ENCODE peak calls at places on chromosome 22, in nine cellular contexts. Z, M, T, N, O, S, V, P and R are unnamed samples.

GRCh38 chr22:29727248-29727551 is 7.4 kb downstream of the CABP7 start:
- DNase-seq in Z (no peak), M (peak; percentile 39), T (peak; percentile 37), N (no peak), O (no peak), S (no peak), V (peak; percentile 51), P (peak; percentile 84), R (peak; percentile 71)

GRCh38 chr22:17243524-17243923 is 24.3 kb upstream of the ADA2 start:
- DNase-seq in Z (no peak), M (no peak), T (no peak), N (no peak), O (no peak), S (no peak), V (no peak), P (no peak), R (peak; percentile 72)

GRCh38 chr22:23075050-23075449 is 4.7 kb downstream of the GNAZ start:
- DNase-seq in Z (no peak), M (no peak), T (no peak), N (no peak), O (no peak), S (no peak), V (no peak), P (no peak), R (peak; percentile 55)

GRCh38 chr22:31093090-31093850 is 12.2 kb downstream of the SMTN start:
- DNase-seq in Z (no peak), M (no peak), T (peak; percentile 76), N (no peak), O (no peak), S (no peak), V (no peak), P (no peak), R (no peak)

GRCh38 chr22:23712256-23712655 is 21.4 kb downstream of the RGL4 start:
- DNase-seq in Z (no peak), M (no peak), T (no peak), N (no peak), O (no peak), S (no peak), V (no peak), P (no peak), R (no peak)

GRCh38 chr22:37487129-37487528 is 945 bp upstream of the MFNG start:
- DNase-seq in Z (no peak), M (no peak), T (no peak), N (no peak), O (no peak), S (no peak), V (no peak), P (no peak), R (no peak)

GRCh38 chr22:45886502-45886901 is 90.5 kb downstream of the WNT7B start:
- DNase-seq in Z (no peak), M (no peak), T (no peak), N (no peak), O (no peak), S (no peak), V (no peak), P (no peak), R (peak; percentile 34)

GRCh38 chr22:24424001-24424900 is 3.1 kb upstream of the ADORA2A start:
- DNase-seq in Z (peak; percentile 38), M (no peak), T (no peak), N (peak; percentile 27), O (no peak), S (peak; percentile 21), V (no peak), P (peak; percentile 67), R (no peak)

GRCh38 chr22:35477911-35478582 is 62.6 kb upstream of the RASD2 start:
- DNase-seq in Z (no peak), M (peak; percentile 95), T (no peak), N (no peak), O (peak; percentile 92), S (no peak), V (no peak), P (no peak), R (no peak)

GRCh38 chr22:39600491-39601179 is 30.1 kb downstream of the CACNA1I start:
- DNase-seq in Z (no peak), M (no peak), T (no peak), N (no peak), O (no peak), S (no peak), V (no peak), P (no peak), R (no peak)

GRCh38 chr22:37060801-37061610 is 9.5 kb downstream of the KCTD17 start:
- DNase-seq in Z (no peak), M (no peak), T (no peak), N (no peak), O (no peak), S (peak; percentile 50), V (no peak), P (no peak), R (no peak)

GRCh38 chr22:37502342-37503182 is 16.4 kb upstream of the MFNG start:
- DNase-seq in Z (no peak), M (no peak), T (peak; percentile 38), N (no peak), O (no peak), S (no peak), V (no peak), P (no peak), R (peak; percentile 87)

GRCh38 chr22:37037669-37038068 is 13.9 kb upstream of the KCTD17 start:
- DNase-seq in Z (no peak), M (no peak), T (no peak), N (no peak), O (peak; percentile 64), S (no peak), V (no peak), P (no peak), R (no peak)

GRCh38 chr22:39808087-39808486 is 85.5 kb downstream of the ENTHD1 start:
- DNase-seq in Z (no peak), M (peak; percentile 50), T (no peak), N (no peak), O (no peak), S (no peak), V (peak; percentile 30), P (peak; percentile 58), R (no peak)

GRCh38 chr22:48499456-48500425 is 1327.9 kb downstream of the BRD1 start:
- DNase-seq in Z (no peak), M (no peak), T (no peak), N (no peak), O (no peak), S (no peak), V (no peak), P (no peak), R (no peak)

GRCh38 chr22:38177926-38178604 is 3.6 kb downstream of the PLA2G6 start:
- DNase-seq in Z (no peak), M (peak; percentile 95), T (no peak), N (no peak), O (peak; percentile 85), S (no peak), V (no peak), P (peak; percentile 67), R (no peak)

GRCh38 chr22:45999379-45999971 is 22.5 kb upstream of the WNT7B start:
- DNase-seq in Z (no peak), M (no peak), T (no peak), N (no peak), O (peak; percentile 44), S (no peak), V (no peak), P (no peak), R (peak; percentile 54)

GRCh38 chr22:44648821-44649566 is 53.0 kb upstream of the PRR5 start:
- DNase-seq in Z (no peak), M (peak; percentile 99), T (no peak), N (no peak), O (no peak), S (no peak), V (no peak), P (no peak), R (peak; percentile 46)

GRCh38 chr22:48895341-48895740 is 932.3 kb downstream of the BRD1 start:
- DNase-seq in Z (no peak), M (no peak), T (no peak), N (no peak), O (no peak), S (no peak), V (no peak), P (no peak), R (peak; percentile 37)

GRCh38 chr22:38298312-38299000 is 18.8 kb downstream of the CSNK1E start:
- DNase-seq in Z (no peak), M (peak; percentile 39), T (no peak), N (no peak), O (no peak), S (peak; percentile 17), V (no peak), P (peak; percentile 34), R (no peak)

GRCh38 chr22:50627452-50627913 is 469 bp downstream of the ARSA start:
- DNase-seq in Z (no peak), M (peak; percentile 29), T (peak; percentile 40), N (no peak), O (no peak), S (no peak), V (peak; percentile 41), P (peak; percentile 71), R (no peak)

GRCh38 chr22:43776081-43776670 is 35.9 kb downstream of the EFCAB6 start:
- DNase-seq in Z (no peak), M (no peak), T (no peak), N (no peak), O (no peak), S (no peak), V (no peak), P (no peak), R (no peak)

GRCh38 chr22:42344391-42344861 is 74.0 kb upstream of the TCF20 start:
- DNase-seq in Z (no peak), M (peak; percentile 37), T (no peak), N (no peak), O (no peak), S (no peak), V (no peak), P (peak; percentile 70), R (no peak)

GRCh38 chr22:48968201-48968959 is 859.3 kb downstream of the BRD1 start:
- DNase-seq in Z (no peak), M (no peak), T (peak; percentile 7), N (no peak), O (peak; percentile 56), S (no peak), V (no peak), P (peak; percentile 50), R (peak; percentile 56)

GRCh38 chr22:32830473-32830872 is 29.0 kb downstream of the TIMP3 start:
- DNase-seq in Z (no peak), M (no peak), T (peak; percentile 45), N (no peak), O (no peak), S (no peak), V (peak; percentile 16), P (peak; percentile 62), R (no peak)

GRCh38 chr22:40803292-40803691 is 15.9 kb downstream of the SLC25A17 start:
- DNase-seq in Z (no peak), M (no peak), T (no peak), N (no peak), O (no peak), S (no peak), V (no peak), P (no peak), R (no peak)

GRCh38 chr22:38732251-38732815 is 23.5 kb downstream of the SUN2 start:
- DNase-seq in Z (no peak), M (no peak), T (no peak), N (no peak), O (no peak), S (no peak), V (no peak), P (no peak), R (peak; percentile 59)

GRCh38 chr22:45542001-45542520 is 39.4 kb downstream of the FBLN1 start:
- DNase-seq in Z (no peak), M (no peak), T (no peak), N (no peak), O (no peak), S (no peak), V (no peak), P (no peak), R (no peak)

GRCh38 chr22:45970709-45971388 is 6.1 kb downstream of the WNT7B start:
- DNase-seq in Z (no peak), M (peak; percentile 58), T (no peak), N (no peak), O (no peak), S (no peak), V (no peak), P (peak; percentile 69), R (no peak)

GRCh38 chr22:41517172-41518047 is 26.9 kb downstream of the POLR3H start:
- DNase-seq in Z (no peak), M (peak; percentile 68), T (peak; percentile 70), N (no peak), O (peak; percentile 35), S (no peak), V (peak; percentile 87), P (peak; percentile 71), R (no peak)

GRCh38 chr22:19287076-19287724 is 4.3 kb downstream of the CLTCL1 start:
- DNase-seq in Z (no peak), M (peak; percentile 62), T (no peak), N (no peak), O (peak; percentile 89), S (no peak), V (no peak), P (peak; percentile 62), R (no peak)